ENCODE peak calls at places on chromosomes 6 and 20, in four cellular contexts. O is prostate gland, R is uterus, D is ovary. K is an unnamed sample.

GRCh38 chr20:58306421-58307261 is 2.9 kb upstream of the RAB22A start:
- DNase-seq in O (no peak), R (no peak), D (no peak), K (no peak)

GRCh38 chr20:1883986-1884385 is 11.2 kb upstream of the SIRPA start:
- DNase-seq in D (no peak), R (no peak), O (no peak), K (no peak)

GRCh38 chr6:3878048-3878666 is 29.0 kb downstream of the FAM50B start:
- DNase-seq in R (no peak), O (no peak), D (no peak), K (peak)

GRCh38 chr20:62770111-62770910 is 26.0 kb upstream of the MRGBP start:
- DNase-seq in D (no peak), R (no peak), O (no peak), K (no peak)

GRCh38 chr20:46642265-46642942 is 8.9 kb downstream of the SLC13A3 start:
- DNase-seq in R (no peak), O (no peak), D (no peak), K (no peak)

GRCh38 chr6:89736887-89737286 is 82.7 kb downstream of the MDN1 start:
- DNase-seq in R (no peak), O (no peak), D (no peak), K (no peak)

GRCh38 chr20:38724603-38725457 is 544 bp downstream of the SLC32A1 start:
- DNase-seq in D (no peak), R (no peak), O (no peak), K (no peak)

GRCh38 chr6:21109421-21110178 is 484.0 kb upstream of the SOX4 start:
- DNase-seq in O (no peak), D (no peak), R (no peak), K (no peak)

GRCh38 chr6:132479131-132479530 is 33.8 kb downstream of the STX7 start:
- DNase-seq in R (no peak), D (no peak), O (no peak), K (no peak)

GRCh38 chr6:11830105-11830504 is 51.5 kb upstream of the ADTRP start:
- DNase-seq in O (no peak), R (no peak), D (no peak), K (no peak)

GRCh38 chr6:170136541-170137175 is 154.2 kb downstream of the DLL1 start:
- DNase-seq in O (no peak), R (no peak), D (peak), K (peak)

GRCh38 chr6:107064579-107065065 is 36.6 kb downstream of the MTRES1 start:
- DNase-seq in D (peak), R (no peak), O (no peak), K (no peak)

GRCh38 chr6:9532621-9533557 is 882.0 kb downstream of the TFAP2A start:
- DNase-seq in D (no peak), R (no peak), O (no peak), K (no peak)

GRCh38 chr6:107821591-107821990 is 2.5 kb downstream of the SCML4 start:
- DNase-seq in R (no peak), D (no peak), O (no peak), K (no peak)

GRCh38 chr20:58712823-58713731 is 20.5 kb downstream of the NPEPL1 start:
- DNase-seq in O (peak), D (peak), R (peak), K (peak)

GRCh38 chr6:41679696-41680095 is 41.4 kb downstream of the MDFI start:
- DNase-seq in R (no peak), O (no peak), D (no peak), K (no peak)

GRCh38 chr6:17600527-17601388 is 656 bp downstream of the FAM8A1 start:
- DNase-seq in O (peak), D (peak), R (peak), K (peak)

GRCh38 chr6:3534599-3534998 is 77.7 kb upstream of the SLC22A23 start:
- DNase-seq in O (no peak), R (no peak), D (no peak), K (no peak)

GRCh38 chr6:127641905-127642304 is 64.9 kb downstream of the C6orf58 start:
- DNase-seq in O (no peak), D (no peak), R (no peak), K (no peak)

GRCh38 chr6:3162565-3163247 is 5.4 kb upstream of the TUBB2A start:
- DNase-seq in O (peak), R (peak), D (peak), K (peak)

GRCh38 chr6:168533428-168533827 is 92.4 kb downstream of the SMOC2 start:
- DNase-seq in O (no peak), D (no peak), R (no peak), K (peak)

GRCh38 chr6:147726342-147726741 is 217.9 kb downstream of the SAMD5 start:
- DNase-seq in O (no peak), R (no peak), D (no peak), K (no peak)

GRCh38 chr20:45934046-45934586 is 367 bp upstream of the PCIF1 start:
- DNase-seq in D (peak), R (peak), O (peak), K (no peak)

GRCh38 chr6:45743028-45743615 is 272.5 kb downstream of the CLIC5 start:
- DNase-seq in R (no peak), D (no peak), O (no peak), K (no peak)

GRCh38 chr20:37349517-37350491 is 3.9 kb downstream of the SRC start:
- DNase-seq in D (peak), O (no peak), R (peak), K (peak)

GRCh38 chr6:111841822-111842221 is 31.4 kb downstream of the FYN start:
- DNase-seq in O (no peak), R (no peak), D (no peak), K (no peak)

GRCh38 chr6:111572216-111572706 is 33.4 kb downstream of the TRAF3IP2 start:
- DNase-seq in D (no peak), R (no peak), O (no peak), K (no peak)

GRCh38 chr6:139698526-139699182 is 324.2 kb upstream of the CITED2 start:
- DNase-seq in R (peak), O (no peak), D (no peak), K (no peak)

GRCh38 chr6:12208190-12208589 is 82.0 kb upstream of the EDN1 start:
- DNase-seq in O (no peak), R (no peak), D (no peak), K (peak)

DNA sequence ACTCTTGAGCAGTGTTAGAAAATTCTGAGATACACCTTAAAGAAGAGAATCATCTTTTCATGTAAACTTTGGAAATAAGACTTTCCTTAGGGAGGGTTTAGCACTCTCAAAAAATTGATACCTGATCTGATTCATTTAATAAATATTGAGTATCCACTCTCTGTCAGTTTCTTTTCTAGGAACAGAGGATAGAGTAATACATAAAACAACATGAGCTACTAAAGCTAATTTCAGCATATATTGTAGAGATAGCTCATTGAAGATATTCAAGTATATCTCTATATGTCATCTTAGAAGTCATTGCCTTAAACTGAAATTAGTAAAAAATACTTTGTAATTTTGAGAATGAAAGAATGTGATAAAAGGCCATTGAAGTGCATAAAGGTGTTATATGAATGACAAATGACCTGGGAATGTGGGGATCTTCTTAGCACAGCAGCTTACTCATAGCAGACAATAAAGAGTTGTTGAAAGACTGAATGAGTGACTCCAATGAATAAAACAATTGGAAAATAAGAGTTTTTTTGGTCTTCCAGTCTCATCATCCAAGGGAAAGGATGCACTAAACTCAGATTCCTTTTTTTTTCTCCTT is 29.2 kb downstream of the RHAG start:
- DNase-seq in O (no peak), D (no peak), R (no peak), K (no peak)
- TF ChIP-seq CTCF in O (peak), D (no peak), R (no peak), K (no peak)

GRCh38 chr6:25036461-25036860 is 100.7 kb upstream of the RIPOR2 start:
- DNase-seq in R (no peak), D (no peak), O (no peak), K (no peak)

GRCh38 chr6:25041676-25042598 is 106.2 kb upstream of the RIPOR2 start:
- DNase-seq in R (no peak), D (no peak), O (no peak), K (no peak)

GRCh38 chr6:25038992-25039391 is 103.2 kb upstream of the RIPOR2 start:
- DNase-seq in D (no peak), O (no peak), R (no peak), K (no peak)

GRCh38 chr6:25035451-25036435 is 100.0 kb upstream of the RIPOR2 start:
- DNase-seq in D (no peak), O (no peak), R (no peak), K (no peak)

DNA sequence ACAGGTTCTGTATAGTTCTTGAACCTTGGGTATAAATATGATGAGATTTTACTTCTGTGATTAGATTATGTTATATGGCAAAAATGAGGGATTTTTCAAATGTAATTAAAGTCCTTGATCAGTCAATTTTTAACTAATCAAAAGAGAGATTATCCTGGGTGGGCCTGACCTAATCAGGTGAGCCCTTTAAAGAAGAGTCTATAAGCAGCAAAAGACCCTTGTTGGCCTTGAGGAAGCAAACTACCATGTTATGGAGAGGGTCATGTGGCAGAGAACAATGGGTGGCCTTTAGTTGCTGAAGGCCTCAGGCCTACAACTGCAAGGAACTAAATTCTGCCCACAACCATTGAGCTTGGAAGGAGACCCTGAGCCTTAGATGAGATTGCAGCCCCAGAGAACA is 102.5 kb upstream of the RIPOR2 start:
- DNase-seq in O (no peak), R (no peak), D (no peak), K (no peak)
- H3K4me3 ChIP-seq in O (no peak), R (no peak), D (no peak), K (no peak)

GRCh38 chr6:155313602-155314091 is 637 bp downstream of the TFB1M start:
- DNase-seq in R (peak), O (no peak), D (no peak), K (no peak)

GRCh38 chr6:155316419-155316818 is 2.1 kb upstream of the TFB1M start:
- DNase-seq in D (no peak), R (no peak), O (no peak), K (no peak)

GRCh38 chr6:155315516-155315871 is 1.2 kb upstream of the TFB1M start:
- DNase-seq in O (no peak), D (no peak), R (no peak), K (no peak)

GRCh38 chr6:155314092-155314772 is at the start of gene TFB1M:
- DNase-seq in D (peak), O (peak), R (peak), K (peak)

GRCh38 chr6:155314773-155315515 is 660 bp upstream of the TFB1M start:
- DNase-seq in R (peak), O (no peak), D (no peak), K (peak)
- TF ChIP-seq POLR2A in R (no peak), O (no peak), D (no peak), K (no peak)

DNA sequence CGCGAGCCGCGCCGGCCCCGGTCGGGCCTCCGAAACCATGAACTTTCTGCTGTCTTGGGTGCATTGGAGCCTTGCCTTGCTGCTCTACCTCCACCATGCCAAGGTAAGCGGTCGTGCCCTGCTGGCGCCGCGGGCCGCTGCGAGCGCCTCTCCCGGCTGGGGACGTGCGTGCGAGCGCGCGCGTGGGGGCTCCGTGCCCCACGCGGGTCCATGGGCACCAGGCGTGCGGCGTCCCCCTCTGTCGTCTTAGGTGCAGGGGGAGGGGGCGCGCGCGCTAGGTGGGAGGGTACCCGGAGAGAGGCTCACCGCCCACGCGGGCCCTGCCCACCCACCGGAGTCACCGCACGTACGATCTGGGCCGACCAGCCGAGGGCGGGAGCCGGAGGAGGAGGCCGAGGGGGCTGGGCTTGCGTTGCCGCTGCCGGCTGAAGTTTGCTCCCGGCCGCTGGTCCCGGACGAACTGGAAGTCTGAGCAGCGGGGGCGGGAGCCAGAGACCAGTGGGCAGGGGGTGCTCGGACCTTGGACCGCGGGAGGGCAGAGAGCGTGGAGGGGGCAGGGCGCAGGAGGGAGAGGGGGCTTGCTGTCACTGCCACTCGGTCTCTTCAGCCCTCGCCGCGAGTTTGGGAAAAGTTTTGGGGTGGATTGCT is 1.3 kb downstream of the VEGFA start:
- DNase-seq in D (peak), R (peak), O (peak), K (peak)
- TF ChIP-seq CTCF in D (peak), R (peak), O (no peak), K (no peak)

GRCh38 chr6:105714846-105715245 is 312.0 kb upstream of the PREP start:
- DNase-seq in D (no peak), O (no peak), R (no peak), K (no peak)
- H3K4me3 ChIP-seq in D (no peak), O (no peak), R (no peak), K (no peak)

GRCh38 chr6:13574149-13574570 is 241 bp upstream of the SIRT5 start:
- DNase-seq in D (peak), R (peak), O (peak), K (peak)
- TF ChIP-seq POLR2A in D (no peak), R (no peak), O (no peak), K (no peak)

DNA sequence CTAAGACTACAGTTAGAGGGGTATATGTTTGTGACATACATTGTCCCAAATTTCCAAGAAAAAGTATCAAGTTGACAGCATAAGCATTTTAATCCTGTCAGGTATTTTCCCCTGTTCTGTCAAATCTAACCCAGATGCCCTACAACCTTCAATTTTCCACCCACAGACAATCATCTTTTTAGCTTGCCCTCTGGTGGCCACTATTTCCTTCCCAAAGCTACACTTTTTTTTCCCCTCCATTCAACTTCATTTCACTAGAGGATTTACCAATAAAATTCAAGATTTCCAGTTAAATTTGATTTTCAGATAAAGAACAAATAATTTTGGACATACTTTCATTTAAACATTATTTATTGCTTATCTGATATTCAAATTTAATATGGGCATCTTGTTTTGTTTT is 286.6 kb downstream of the TENT5A start:
- DNase-seq in O (no peak), R (no peak), D (no peak), K (no peak)
- TF ChIP-seq CTCF in O (no peak), R (no peak), D (no peak), K (no peak)

DNA sequence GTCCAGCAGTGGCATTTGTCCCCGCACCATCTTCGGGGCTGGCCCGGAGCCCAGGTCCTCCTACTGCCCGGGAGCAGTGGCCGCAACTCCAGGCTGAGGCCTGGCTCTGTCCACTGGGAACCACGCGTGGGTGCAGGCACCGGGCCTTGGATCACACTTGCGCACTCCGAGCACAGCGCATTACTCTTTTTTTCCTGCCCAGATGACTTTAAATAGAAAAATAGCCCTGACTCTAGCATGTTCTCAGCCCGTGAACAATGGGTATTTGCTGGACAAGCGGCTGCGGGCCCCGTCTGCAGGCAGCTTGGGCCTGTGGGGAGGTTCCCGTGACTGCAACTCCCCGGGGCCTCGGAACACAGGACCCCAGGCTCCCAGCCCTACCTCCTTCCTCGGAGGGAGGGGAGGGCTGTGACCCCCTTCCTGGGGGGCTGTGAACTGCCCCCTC is 162.2 kb downstream of the TBXT start:
- DNase-seq in O (no peak), R (peak), D (peak), K (no peak)
- H3K4me3 ChIP-seq in O (peak), R (peak), D (peak), K (no peak)

DNA sequence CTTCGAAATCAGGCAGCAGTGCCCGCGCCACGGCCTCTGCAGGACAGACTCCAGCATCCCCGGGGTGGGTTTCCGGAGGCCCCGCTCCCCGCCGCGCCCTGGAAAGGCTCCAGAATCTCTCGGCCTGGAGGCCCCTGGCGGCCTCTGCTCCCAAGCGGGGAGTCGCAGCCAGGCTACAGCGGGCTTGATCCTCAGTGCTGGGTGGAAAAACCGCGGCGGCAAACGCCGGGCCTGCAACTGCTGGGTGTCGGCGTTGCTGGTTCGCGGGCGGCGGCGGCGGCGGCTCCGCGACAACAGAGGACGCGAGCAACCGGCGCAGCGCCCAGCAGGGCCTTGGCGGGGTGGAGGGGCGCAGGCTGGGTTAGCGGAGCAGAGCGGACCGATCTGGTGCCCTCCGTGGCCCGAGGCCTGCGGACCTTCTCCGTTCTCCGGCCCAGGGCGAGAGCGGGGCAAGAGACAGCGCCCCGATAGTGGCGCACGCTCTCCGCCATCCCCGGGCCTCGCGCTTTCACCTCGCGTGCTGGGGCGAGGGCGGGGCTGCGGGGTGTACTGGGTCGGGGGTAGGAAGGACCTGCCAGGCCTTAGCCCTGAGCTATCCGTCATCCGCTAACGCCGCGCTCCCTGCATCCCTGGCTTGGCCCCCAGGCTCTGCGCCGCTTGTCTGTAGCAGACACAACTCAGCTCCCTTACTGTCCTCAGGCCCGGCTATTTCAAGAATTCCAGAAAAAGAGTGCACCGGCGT is 3.4 kb upstream of the ZNF292 start:
- DNase-seq in R (peak), D (peak), O (peak), K (peak)
- TF ChIP-seq POLR2A in R (no peak), D (no peak), O (peak), K (no peak)

K was measured in lower leg skin.